ENCODE peak calls at places on chromosome 10, in four cellular contexts. A, I, Q and U are unnamed samples. For H3K27me3, the result is how much of the 10 kb centered on the place peaks cover.

GRCh38 chr10:18100664-18101063 is 39.6 kb upstream of the CACNB2 start:
- DNase-seq in A (peak), I (no peak), Q (no peak), U (no peak)

GRCh38 chr10:73810358-73810734 is 1.1 kb downstream of the NDST2 start:
- DNase-seq in A (no peak), I (no peak), Q (no peak), U (no peak)

GRCh38 chr10:70052462-70053211 is at the start of gene MACROH2A2:
- DNase-seq in A (peak), I (no peak), Q (peak), U (peak)

GRCh38 chr10:108601856-108602255 is 1321.5 kb downstream of the XPNPEP1 start:
- DNase-seq in A (no peak), I (no peak), Q (no peak), U (peak)

GRCh38 chr10:1022413-1022812 is 3.2 kb downstream of the IDI2 start:
- DNase-seq in A (no peak), I (no peak), Q (no peak), U (no peak)

GRCh38 chr10:60536529-60537114 is 146.9 kb upstream of the ANK3 start:
- DNase-seq in A (peak), I (no peak), Q (no peak), U (peak)

GRCh38 chr10:60359066-60359465 is 30.6 kb downstream of the ANK3 start:
- DNase-seq in A (no peak), I (no peak), Q (no peak), U (no peak)

GRCh38 chr10:107166378-107166777 is 1.9 kb upstream of the SORCS1 start:
- DNase-seq in A (no peak), I (no peak), Q (no peak), U (no peak)

GRCh38 chr10:48533951-48534720 is 70.7 kb downstream of the ARHGAP22 start:
- DNase-seq in A (no peak), I (no peak), Q (no peak), U (no peak)

GRCh38 chr10:117137911-117138642 is at the start of gene VAX1:
- DNase-seq in A (no peak), I (peak), Q (no peak), U (no peak)

GRCh38 chr10:88944813-88945212 is 7.8 kb downstream of the ACTA2 start:
- DNase-seq in A (no peak), I (peak), Q (no peak), U (no peak)

GRCh38 chr10:51700228-51700835 is 937 bp upstream of the CSTF2T start:
- DNase-seq in A (no peak), I (no peak), Q (peak), U (no peak)

GRCh38 chr10:5563991-5564536 is 39.3 kb downstream of the CALML3 start:
- DNase-seq in A (peak), I (no peak), Q (no peak), U (no peak)

DNA sequence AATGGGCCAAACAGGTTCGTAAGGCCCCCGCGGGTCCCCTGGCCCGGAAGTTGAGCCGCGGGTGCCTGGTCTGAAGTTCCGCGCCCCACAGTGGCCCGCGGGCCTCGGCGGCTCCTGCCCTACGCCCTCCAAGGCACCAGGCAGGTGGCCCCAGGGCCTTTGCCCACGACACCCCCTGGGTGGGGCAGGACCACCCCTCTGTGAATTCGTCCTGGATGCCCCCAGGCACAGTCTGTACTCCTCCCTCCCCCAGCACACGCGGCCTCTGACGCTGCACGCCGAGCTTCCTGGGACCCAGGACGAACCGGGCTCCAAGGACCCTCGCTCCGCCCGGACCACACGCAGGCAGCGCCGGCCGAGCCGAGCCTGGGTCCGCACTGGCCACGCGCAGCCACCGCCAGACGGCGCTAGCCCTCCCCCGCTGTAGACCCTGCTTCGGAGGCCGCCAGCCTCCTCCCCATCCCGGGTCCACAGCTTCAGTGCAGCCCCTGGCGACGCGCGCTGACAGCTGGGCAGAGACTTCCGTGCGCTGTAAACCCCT is 810 bp upstream of the TCERG1L start:
- DNase-seq in A (no peak), I (no peak), Q (no peak), U (peak)
- TF ChIP-seq CTCF in A (no peak), I (no peak), Q (no peak), U (peak)

DNA sequence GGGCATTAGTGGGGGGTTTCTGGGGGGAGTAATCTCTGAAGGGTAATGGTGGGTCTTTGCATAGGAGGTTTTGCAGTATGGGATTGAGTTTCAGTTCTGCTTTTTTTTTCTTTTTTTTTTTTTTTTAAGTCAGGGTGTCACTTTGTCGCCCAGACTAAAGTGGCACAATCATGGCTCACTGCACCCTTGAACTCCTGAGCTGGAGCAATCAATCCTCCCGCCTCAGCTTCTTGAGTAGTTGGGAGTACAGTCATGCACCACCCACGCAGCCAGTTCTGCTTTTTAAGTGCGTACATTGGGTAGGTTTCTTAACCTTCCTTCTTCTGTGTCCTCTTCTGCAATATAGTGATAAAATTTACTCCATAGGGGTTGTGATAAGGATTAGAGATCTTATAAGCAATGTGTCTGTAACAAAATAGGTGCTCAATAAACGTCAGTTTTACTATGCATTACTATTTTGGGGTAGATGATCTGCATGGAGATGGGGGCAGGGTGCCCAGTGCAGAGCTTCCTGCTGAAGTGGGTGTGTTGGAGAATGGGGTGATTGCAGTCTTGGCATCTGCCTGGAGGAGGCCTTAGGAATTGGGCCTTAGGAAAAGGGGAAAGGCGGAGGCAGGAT is 9.6 kb downstream of the KAZALD1 start:
- DNase-seq in A (peak), I (no peak), Q (no peak), U (no peak)
- H3K27me3 ChIP-seq in A (under half), I (under half), Q (under half), U (under half)

GRCh38 chr10:34075269-34075926 is 739.7 kb downstream of the PARD3 start:
- DNase-seq in A (no peak), I (no peak), Q (peak), U (no peak)

GRCh38 chr10:34078798-34079470 is 736.2 kb downstream of the PARD3 start:
- DNase-seq in A (no peak), I (no peak), Q (peak), U (no peak)

GRCh38 chr10:34079702-34080484 is 735.2 kb downstream of the PARD3 start:
- DNase-seq in A (no peak), I (no peak), Q (no peak), U (no peak)

GRCh38 chr10:34078017-34078416 is 737.1 kb downstream of the PARD3 start:
- DNase-seq in A (no peak), I (no peak), Q (no peak), U (no peak)

DNA sequence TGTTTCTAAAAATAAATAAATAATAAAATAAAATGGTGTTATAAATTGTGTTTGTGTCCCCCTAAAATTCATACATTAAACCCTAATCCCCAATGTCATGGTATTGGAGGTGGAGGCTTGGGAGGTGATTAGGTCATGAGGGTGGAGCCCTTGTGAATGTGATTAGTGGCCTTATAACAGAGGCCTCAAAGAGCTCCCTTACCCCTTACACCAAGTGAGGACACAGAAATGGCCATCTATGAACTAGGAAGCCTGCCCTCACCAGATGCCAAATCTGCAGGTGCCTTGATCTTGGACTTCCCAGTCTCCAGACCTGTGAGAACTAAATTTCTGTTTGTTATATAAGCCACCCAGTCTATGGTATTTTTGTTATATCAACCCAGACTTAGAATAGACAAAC is 738.7 kb downstream of the PARD3 start:
- DNase-seq in A (no peak), I (no peak), Q (no peak), U (no peak)
- TF ChIP-seq CTCF in A (no peak), I (no peak), Q (no peak), U (no peak)

GRCh38 chr10:10914129-10914528 is 103.5 kb upstream of the CELF2 start:
- DNase-seq in A (no peak), I (no peak), Q (no peak), U (no peak)
- H3K27me3 ChIP-seq in A (under half), I (under half), Q (under half), U (under half)

GRCh38 chr10:93223336-93223735 is 149.6 kb downstream of the CYP26A1 start:
- DNase-seq in A (no peak), I (no peak), Q (no peak), U (no peak)

GRCh38 chr10:93225938-93226337 is 152.2 kb downstream of the CYP26A1 start:
- DNase-seq in A (no peak), I (no peak), Q (no peak), U (no peak)

GRCh38 chr10:93222876-93223275 is 149.2 kb downstream of the CYP26A1 start:
- DNase-seq in A (no peak), I (no peak), Q (no peak), U (no peak)

GRCh38 chr10:93222211-93222754 is 148.6 kb downstream of the CYP26A1 start:
- DNase-seq in A (no peak), I (no peak), Q (no peak), U (no peak)

DNA sequence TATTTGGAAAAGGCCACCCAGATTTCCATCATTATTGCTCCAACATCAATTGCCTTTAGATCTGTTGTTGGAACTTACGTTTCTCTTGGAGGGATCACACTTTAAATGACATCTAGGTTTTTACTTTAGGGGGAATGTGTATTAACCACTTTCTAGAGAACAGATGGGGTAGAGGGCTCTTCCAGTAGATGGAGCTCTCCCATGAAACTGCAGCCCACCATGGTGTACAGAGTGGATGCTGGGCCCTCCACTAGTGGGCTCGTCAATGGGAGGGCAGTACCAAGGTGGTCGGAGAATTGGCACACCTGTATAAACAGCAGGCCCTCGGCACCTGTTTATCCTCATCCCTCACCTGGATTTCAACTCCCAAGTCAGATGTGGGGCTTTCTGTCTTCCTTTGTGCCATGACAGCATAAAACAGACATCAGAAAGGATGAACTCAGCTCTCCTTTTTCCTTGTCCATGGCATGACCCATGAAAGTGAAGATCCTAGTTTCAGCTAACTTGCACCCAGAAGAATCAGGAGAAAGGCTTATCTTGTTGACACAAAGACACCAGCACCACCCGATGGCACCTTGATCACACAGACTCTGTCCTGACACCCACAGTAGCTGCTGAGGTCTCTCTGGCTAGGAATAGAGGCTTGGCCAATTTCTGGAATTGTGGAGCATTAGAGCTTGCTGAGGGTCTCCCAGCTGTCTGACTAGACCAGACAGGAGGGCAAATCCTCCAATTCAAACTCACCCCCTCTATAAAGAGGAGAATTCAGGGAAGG is 150.5 kb downstream of the CYP26A1 start:
- DNase-seq in A (no peak), I (no peak), Q (no peak), U (no peak)
- TF ChIP-seq CTCF in A (no peak), I (peak), Q (no peak), U (peak)